ENCODE peak calls at places on chromosomes 11 and 22, in six cellular contexts. One of them, this sample, is unnamed.

GRCh38 chr11:8870461-8871282 is 40.3 kb upstream of the AKIP1 start:
- DNase-seq in HCT116: peak; percentile 68
- DNase-seq in K562: peak; percentile 9
- DNase-seq in H1: peak; percentile 34
- DNase-seq in HepG2: no peak
- DNase-seq in GM12878: no peak
- DNase-seq in this sample: peak; percentile 91

GRCh38 chr22:50621491-50621880 is 6.5 kb downstream of the ARSA start:
- DNase-seq in HCT116: no peak
- DNase-seq in K562: no peak
- DNase-seq in H1: no peak
- DNase-seq in HepG2: no peak
- DNase-seq in GM12878: peak; percentile 69
- DNase-seq in this sample: peak; percentile 13

GRCh38 chr11:1691878-1692707 is 4.9 kb upstream of the KRTAP5-6 start:
- DNase-seq in HCT116: no peak
- DNase-seq in K562: no peak
- DNase-seq in H1: no peak
- DNase-seq in HepG2: no peak
- DNase-seq in GM12878: no peak
- DNase-seq in this sample: no peak

GRCh38 chr11:9738126-9738525 is 74.2 kb downstream of the SWAP70 start:
- DNase-seq in HCT116: no peak
- DNase-seq in K562: no peak
- DNase-seq in H1: no peak
- DNase-seq in HepG2: no peak
- DNase-seq in GM12878: no peak
- DNase-seq in this sample: no peak

GRCh38 chr22:19271856-19272535 is 19.5 kb downstream of the CLTCL1 start:
- DNase-seq in HCT116: no peak
- DNase-seq in K562: no peak
- DNase-seq in H1: no peak
- DNase-seq in HepG2: peak; percentile 89
- DNase-seq in GM12878: no peak
- DNase-seq in this sample: no peak

GRCh38 chr11:59187587-59187986 is 15.7 kb downstream of the DTX4 start:
- DNase-seq in HCT116: no peak
- DNase-seq in K562: no peak
- DNase-seq in H1: no peak
- DNase-seq in HepG2: no peak
- DNase-seq in GM12878: no peak
- DNase-seq in this sample: no peak

GRCh38 chr11:96013459-96014213 is 89.7 kb upstream of the MTMR2 start:
- DNase-seq in HCT116: no peak
- DNase-seq in K562: no peak
- DNase-seq in H1: no peak
- DNase-seq in HepG2: no peak
- DNase-seq in GM12878: no peak
- DNase-seq in this sample: no peak

GRCh38 chr11:6474423-6474792 is 667 bp upstream of the TRIM3 start:
- DNase-seq in HCT116: no peak
- DNase-seq in K562: no peak
- DNase-seq in H1: no peak
- DNase-seq in HepG2: no peak
- DNase-seq in GM12878: no peak
- DNase-seq in this sample: no peak

GRCh38 chr11:27139742-27140141 is 99.1 kb downstream of the BBOX1 start:
- DNase-seq in HCT116: no peak
- DNase-seq in K562: no peak
- DNase-seq in H1: no peak
- DNase-seq in HepG2: no peak
- DNase-seq in GM12878: no peak
- DNase-seq in this sample: peak; percentile 11

GRCh38 chr22:24413271-24413670 is 14.1 kb upstream of the ADORA2A start:
- DNase-seq in HCT116: no peak
- DNase-seq in K562: no peak
- DNase-seq in H1: no peak
- DNase-seq in HepG2: no peak
- DNase-seq in GM12878: no peak
- DNase-seq in this sample: peak; percentile 6

GRCh38 chr11:13745165-13745564 is 76.7 kb downstream of the FAR1 start:
- DNase-seq in HCT116: no peak
- DNase-seq in K562: no peak
- DNase-seq in H1: no peak
- DNase-seq in HepG2: no peak
- DNase-seq in GM12878: no peak
- DNase-seq in this sample: no peak

GRCh38 chr11:100833276-100833675 is 146.2 kb downstream of the ARHGAP42 start:
- DNase-seq in HCT116: no peak
- DNase-seq in K562: no peak
- DNase-seq in H1: no peak
- DNase-seq in HepG2: no peak
- DNase-seq in GM12878: no peak
- DNase-seq in this sample: no peak

GRCh38 chr11:2561283-2562180 is 116.7 kb downstream of the KCNQ1 start:
- DNase-seq in HCT116: no peak
- DNase-seq in K562: no peak
- DNase-seq in H1: no peak
- DNase-seq in HepG2: no peak
- DNase-seq in GM12878: no peak
- DNase-seq in this sample: no peak

GRCh38 chr11:8834379-8834778 is 76.6 kb upstream of the AKIP1 start:
- DNase-seq in HCT116: no peak
- DNase-seq in K562: no peak
- DNase-seq in H1: no peak
- DNase-seq in HepG2: no peak
- DNase-seq in GM12878: no peak
- DNase-seq in this sample: no peak

GRCh38 chr22:20805972-20806471 is 32.1 kb downstream of the SERPIND1 start:
- DNase-seq in HCT116: no peak
- DNase-seq in K562: peak; percentile 52
- DNase-seq in H1: no peak
- DNase-seq in HepG2: no peak
- DNase-seq in GM12878: no peak
- DNase-seq in this sample: no peak

GRCh38 chr11:65182258-65183170 is 786 bp downstream of the CAPN1 start:
- DNase-seq in HCT116: peak; percentile 15
- DNase-seq in K562: peak; percentile 59
- DNase-seq in H1: no peak
- DNase-seq in HepG2: peak; percentile 34
- DNase-seq in GM12878: no peak
- DNase-seq in this sample: no peak

GRCh38 chr11:86596861-86597632 is 75.4 kb downstream of the ME3 start:
- DNase-seq in HCT116: no peak
- DNase-seq in K562: no peak
- DNase-seq in H1: no peak
- DNase-seq in HepG2: no peak
- DNase-seq in GM12878: no peak
- DNase-seq in this sample: no peak

GRCh38 chr11:79441159-79441875 is 487 bp upstream of the TENM4 start:
- DNase-seq in HCT116: no peak
- DNase-seq in K562: no peak
- DNase-seq in H1: no peak
- DNase-seq in HepG2: no peak
- DNase-seq in GM12878: no peak
- DNase-seq in this sample: no peak

GRCh38 chr11:20360650-20361049 is 2.9 kb upstream of the HTATIP2 start:
- DNase-seq in HCT116: no peak
- DNase-seq in K562: no peak
- DNase-seq in H1: no peak
- DNase-seq in HepG2: peak; percentile 53
- DNase-seq in GM12878: peak; percentile 21
- DNase-seq in this sample: no peak

GRCh38 chr11:105181100-105181499 is 41.5 kb upstream of the CARD18 start:
- DNase-seq in HCT116: no peak
- DNase-seq in K562: no peak
- DNase-seq in H1: no peak
- DNase-seq in HepG2: no peak
- DNase-seq in GM12878: no peak
- DNase-seq in this sample: no peak

GRCh38 chr11:36012410-36012809 is 68.5 kb downstream of the LDLRAD3 start:
- DNase-seq in HCT116: no peak
- DNase-seq in K562: no peak
- DNase-seq in H1: no peak
- DNase-seq in HepG2: no peak
- DNase-seq in GM12878: no peak
- DNase-seq in this sample: no peak

GRCh38 chr22:24588370-24588755 is 4.5 kb downstream of the LRRC75B start:
- DNase-seq in HCT116: no peak
- DNase-seq in K562: no peak
- DNase-seq in H1: no peak
- DNase-seq in HepG2: no peak
- DNase-seq in GM12878: no peak
- DNase-seq in this sample: peak; percentile 68

GRCh38 chr11:111299111-111300026 is 1.0 kb downstream of the POU2AF3 start:
- DNase-seq in HCT116: no peak
- DNase-seq in K562: no peak
- DNase-seq in H1: no peak
- DNase-seq in HepG2: peak; percentile 46
- DNase-seq in GM12878: no peak
- DNase-seq in this sample: peak; percentile 92

GRCh38 chr11:122516686-122517085 is 138.8 kb upstream of the UBASH3B start:
- DNase-seq in HCT116: no peak
- DNase-seq in K562: no peak
- DNase-seq in H1: no peak
- DNase-seq in HepG2: no peak
- DNase-seq in GM12878: no peak
- DNase-seq in this sample: peak; percentile 56

GRCh38 chr22:17896552-17896951 is 122.3 kb upstream of the BID start:
- DNase-seq in HCT116: no peak
- DNase-seq in K562: no peak
- DNase-seq in H1: no peak
- DNase-seq in HepG2: no peak
- DNase-seq in GM12878: no peak
- DNase-seq in this sample: peak; percentile 49

GRCh38 chr11:74754507-74755255 is 6.0 kb downstream of the RNF169 start:
- DNase-seq in HCT116: no peak
- DNase-seq in K562: no peak
- DNase-seq in H1: no peak
- DNase-seq in HepG2: no peak
- DNase-seq in GM12878: peak; percentile 20
- DNase-seq in this sample: no peak
- TF ChIP-seq JUND in HCT116: no peak
- TF ChIP-seq JUND in K562: no peak
- TF ChIP-seq JUND in H1: no peak
- TF ChIP-seq JUND in HepG2: no peak
- TF ChIP-seq JUND in GM12878: no peak
- TF ChIP-seq JUND in this sample: peak; percentile 79

GRCh38 chr22:29199702-29200400 is 5.8 kb upstream of the EMID1 start:
- DNase-seq in HCT116: no peak
- DNase-seq in K562: no peak
- DNase-seq in H1: no peak
- DNase-seq in HepG2: no peak
- DNase-seq in GM12878: no peak
- DNase-seq in this sample: no peak
- H3K4me2 ChIP-seq in HCT116: peak overlapping the region; percentile 49
- H3K4me2 ChIP-seq in K562: no peak overlapping the region
- H3K4me2 ChIP-seq in H1: no peak overlapping the region
- H3K4me2 ChIP-seq in HepG2: no peak overlapping the region
- H3K4me2 ChIP-seq in GM12878: peak overlapping the region; percentile 23
- H3K4me2 ChIP-seq in this sample: no peak overlapping the region

GRCh38 chr22:46734830-46735453 is 3.1 kb downstream of the CERK start:
- DNase-seq in HCT116: no peak
- DNase-seq in K562: no peak
- DNase-seq in H1: no peak
- DNase-seq in HepG2: no peak
- DNase-seq in GM12878: peak; percentile 56
- DNase-seq in this sample: no peak
- TF ChIP-seq JUND in HCT116: no peak
- TF ChIP-seq JUND in K562: no peak
- TF ChIP-seq JUND in H1: no peak
- TF ChIP-seq JUND in HepG2: no peak
- TF ChIP-seq JUND in GM12878: no peak
- TF ChIP-seq JUND in this sample: no peak

GRCh38 chr22:23071163-23072034 is 1.1 kb downstream of the GNAZ start:
- DNase-seq in HCT116: no peak
- DNase-seq in K562: no peak
- DNase-seq in H1: no peak
- DNase-seq in HepG2: no peak
- DNase-seq in GM12878: no peak
- DNase-seq in this sample: peak; percentile 48
- H3K4me2 ChIP-seq in HCT116: peak overlapping the region; percentile 89
- H3K4me2 ChIP-seq in K562: no peak overlapping the region
- H3K4me2 ChIP-seq in H1: peak overlapping the region; percentile 92
- H3K4me2 ChIP-seq in HepG2: peak overlapping the region; percentile 94
- H3K4me2 ChIP-seq in GM12878: peak overlapping the region; percentile 83
- H3K4me2 ChIP-seq in this sample: peak overlapping the region; percentile 96

GRCh38 chr22:29456211-29456671 is 17.9 kb downstream of the RFPL1 start:
- DNase-seq in HCT116: no peak
- DNase-seq in K562: no peak
- DNase-seq in H1: no peak
- DNase-seq in HepG2: no peak
- DNase-seq in GM12878: no peak
- DNase-seq in this sample: no peak
- TF ChIP-seq JUND in HCT116: no peak
- TF ChIP-seq JUND in K562: no peak
- TF ChIP-seq JUND in H1: no peak
- TF ChIP-seq JUND in HepG2: no peak
- TF ChIP-seq JUND in GM12878: no peak
- TF ChIP-seq JUND in this sample: no peak

GRCh38 chr11:116823031-116823843 is at the start of gene APOA4:
- DNase-seq in HCT116: no peak
- DNase-seq in K562: no peak
- DNase-seq in H1: no peak
- DNase-seq in HepG2: no peak
- DNase-seq in GM12878: no peak
- DNase-seq in this sample: no peak
- H3K4me2 ChIP-seq in HCT116: no peak within 1 kb of the TSS
- H3K4me2 ChIP-seq in K562: no peak within 1 kb of the TSS
- H3K4me2 ChIP-seq in H1: no peak within 1 kb of the TSS
- H3K4me2 ChIP-seq in HepG2: peak within 1 kb of the TSS; percentile 50
- H3K4me2 ChIP-seq in GM12878: no peak within 1 kb of the TSS
- H3K4me2 ChIP-seq in this sample: no peak within 1 kb of the TSS

GRCh38 chr11:16815047-16815767 is 76.8 kb downstream of the C11orf58 start:
- DNase-seq in HCT116: no peak
- DNase-seq in K562: peak; percentile 30
- DNase-seq in H1: no peak
- DNase-seq in HepG2: no peak
- DNase-seq in GM12878: no peak
- DNase-seq in this sample: no peak
- TF ChIP-seq JUND in HCT116: no peak
- TF ChIP-seq JUND in K562: no peak
- TF ChIP-seq JUND in H1: no peak
- TF ChIP-seq JUND in HepG2: no peak
- TF ChIP-seq JUND in GM12878: no peak
- TF ChIP-seq JUND in this sample: no peak

GRCh38 chr11:62910141-62910882 is 10.9 kb downstream of the CHRM1 start:
- DNase-seq in HCT116: no peak
- DNase-seq in K562: no peak
- DNase-seq in H1: no peak
- DNase-seq in HepG2: no peak
- DNase-seq in GM12878: no peak
- DNase-seq in this sample: no peak
- H3K4me2 ChIP-seq in HCT116: no peak overlapping the region
- H3K4me2 ChIP-seq in K562: no peak overlapping the region
- H3K4me2 ChIP-seq in H1: peak overlapping the region; percentile 62
- H3K4me2 ChIP-seq in HepG2: no peak overlapping the region
- H3K4me2 ChIP-seq in GM12878: no peak overlapping the region
- H3K4me2 ChIP-seq in this sample: no peak overlapping the region